ENCODE peak calls at places on chromosomes 6 and 20, in nine cellular contexts. One of them, this sample, is unnamed.

GRCh38 chr6:7101290-7101689 is 6.5 kb upstream of the RREB1 start:
- DNase-seq in body of pancreas: no peak
- DNase-seq in keratinocyte: no peak
- DNase-seq in coronary artery: no peak
- DNase-seq in small intestine: no peak
- DNase-seq in Panc1: no peak
- DNase-seq in upper lobe of right lung: no peak
- DNase-seq in substantia nigra: no peak
- DNase-seq in PC-3: no peak
- DNase-seq in this sample: no peak

GRCh38 chr6:816510-817084 is 123.7 kb upstream of the EXOC2 start:
- DNase-seq in PC-3: no peak
- DNase-seq in body of pancreas: no peak
- DNase-seq in keratinocyte: no peak
- DNase-seq in coronary artery: no peak
- DNase-seq in upper lobe of right lung: no peak
- DNase-seq in Panc1: no peak
- DNase-seq in small intestine: no peak
- DNase-seq in substantia nigra: no peak
- DNase-seq in this sample: no peak

GRCh38 chr6:136607204-136607931 is 57.1 kb upstream of the MAP7 start:
- DNase-seq in substantia nigra: no peak
- DNase-seq in PC-3: peak
- DNase-seq in upper lobe of right lung: no peak
- DNase-seq in Panc1: peak
- DNase-seq in coronary artery: no peak
- DNase-seq in keratinocyte: no peak
- DNase-seq in body of pancreas: no peak
- DNase-seq in small intestine: peak
- DNase-seq in this sample: no peak

GRCh38 chr6:11232968-11233626 is 629 bp upstream of the NEDD9 start:
- DNase-seq in Panc1: no peak
- DNase-seq in body of pancreas: peak
- DNase-seq in keratinocyte: no peak
- DNase-seq in upper lobe of right lung: no peak
- DNase-seq in coronary artery: no peak
- DNase-seq in PC-3: peak
- DNase-seq in substantia nigra: no peak
- DNase-seq in small intestine: no peak
- DNase-seq in this sample: no peak

GRCh38 chr6:98843274-98844243 is 9.2 kb downstream of the POU3F2 start:
- DNase-seq in substantia nigra: no peak
- DNase-seq in small intestine: no peak
- DNase-seq in coronary artery: no peak
- DNase-seq in PC-3: no peak
- DNase-seq in Panc1: no peak
- DNase-seq in upper lobe of right lung: no peak
- DNase-seq in keratinocyte: no peak
- DNase-seq in body of pancreas: no peak
- DNase-seq in this sample: no peak

GRCh38 chr6:56683882-56684281 is 41.2 kb upstream of the DST start:
- DNase-seq in upper lobe of right lung: no peak
- DNase-seq in coronary artery: peak
- DNase-seq in small intestine: peak
- DNase-seq in PC-3: peak
- DNase-seq in keratinocyte: no peak
- DNase-seq in substantia nigra: no peak
- DNase-seq in body of pancreas: no peak
- DNase-seq in Panc1: peak
- DNase-seq in this sample: no peak

GRCh38 chr6:129498950-129499870 is 210.8 kb downstream of the ARHGAP18 start:
- DNase-seq in PC-3: peak
- DNase-seq in Panc1: peak
- DNase-seq in upper lobe of right lung: no peak
- DNase-seq in body of pancreas: no peak
- DNase-seq in coronary artery: no peak
- DNase-seq in small intestine: peak
- DNase-seq in substantia nigra: no peak
- DNase-seq in keratinocyte: no peak
- DNase-seq in this sample: no peak

GRCh38 chr6:1316482-1317220 is 4.8 kb downstream of the FOXQ1 start:
- DNase-seq in PC-3: peak
- DNase-seq in Panc1: no peak
- DNase-seq in coronary artery: no peak
- DNase-seq in keratinocyte: no peak
- DNase-seq in upper lobe of right lung: peak
- DNase-seq in small intestine: peak
- DNase-seq in body of pancreas: peak
- DNase-seq in substantia nigra: no peak
- DNase-seq in this sample: no peak

GRCh38 chr6:48597951-48598350 is 487.0 kb upstream of the PTCHD4 start:
- DNase-seq in body of pancreas: no peak
- DNase-seq in keratinocyte: no peak
- DNase-seq in upper lobe of right lung: no peak
- DNase-seq in coronary artery: no peak
- DNase-seq in small intestine: no peak
- DNase-seq in Panc1: no peak
- DNase-seq in PC-3: no peak
- DNase-seq in substantia nigra: no peak
- DNase-seq in this sample: no peak

GRCh38 chr6:88972504-88973423 is 9.3 kb upstream of the RNGTT start:
- DNase-seq in Panc1: no peak
- DNase-seq in body of pancreas: no peak
- DNase-seq in PC-3: no peak
- DNase-seq in coronary artery: no peak
- DNase-seq in substantia nigra: no peak
- DNase-seq in upper lobe of right lung: no peak
- DNase-seq in keratinocyte: no peak
- DNase-seq in small intestine: peak
- DNase-seq in this sample: no peak

GRCh38 chr6:34852406-34853085 is 35.3 kb downstream of the TAF11 start:
- DNase-seq in keratinocyte: no peak
- DNase-seq in substantia nigra: no peak
- DNase-seq in body of pancreas: no peak
- DNase-seq in upper lobe of right lung: no peak
- DNase-seq in coronary artery: no peak
- DNase-seq in small intestine: no peak
- DNase-seq in PC-3: no peak
- DNase-seq in Panc1: no peak
- DNase-seq in this sample: no peak

GRCh38 chr6:45024610-45025009 is 303.5 kb upstream of the RUNX2 start:
- DNase-seq in small intestine: no peak
- DNase-seq in Panc1: no peak
- DNase-seq in substantia nigra: no peak
- DNase-seq in coronary artery: no peak
- DNase-seq in keratinocyte: no peak
- DNase-seq in upper lobe of right lung: no peak
- DNase-seq in PC-3: no peak
- DNase-seq in body of pancreas: no peak
- DNase-seq in this sample: no peak

GRCh38 chr6:165774903-165775608 is 112.0 kb upstream of the PDE10A start:
- DNase-seq in substantia nigra: no peak
- DNase-seq in upper lobe of right lung: no peak
- DNase-seq in body of pancreas: no peak
- DNase-seq in PC-3: no peak
- DNase-seq in small intestine: peak
- DNase-seq in keratinocyte: no peak
- DNase-seq in Panc1: no peak
- DNase-seq in coronary artery: no peak
- DNase-seq in this sample: no peak

GRCh38 chr6:116557863-116558262 is 4.3 kb downstream of the CALHM4 start:
- DNase-seq in substantia nigra: no peak
- DNase-seq in keratinocyte: peak
- DNase-seq in PC-3: peak
- DNase-seq in body of pancreas: no peak
- DNase-seq in small intestine: peak
- DNase-seq in Panc1: peak
- DNase-seq in upper lobe of right lung: no peak
- DNase-seq in coronary artery: no peak
- DNase-seq in this sample: no peak

GRCh38 chr6:111918825-111919224 is 45.6 kb upstream of the FYN start:
- DNase-seq in PC-3: no peak
- DNase-seq in small intestine: no peak
- DNase-seq in keratinocyte: no peak
- DNase-seq in coronary artery: no peak
- DNase-seq in body of pancreas: no peak
- DNase-seq in Panc1: no peak
- DNase-seq in substantia nigra: no peak
- DNase-seq in upper lobe of right lung: no peak
- DNase-seq in this sample: no peak

GRCh38 chr6:43648248-43648647 is 3.4 kb downstream of the RSPH9 start:
- DNase-seq in substantia nigra: no peak
- DNase-seq in Panc1: no peak
- DNase-seq in small intestine: no peak
- DNase-seq in PC-3: no peak
- DNase-seq in keratinocyte: no peak
- DNase-seq in upper lobe of right lung: no peak
- DNase-seq in coronary artery: no peak
- DNase-seq in body of pancreas: no peak
- DNase-seq in this sample: no peak

GRCh38 chr20:62727584-62728027 is 19.0 kb downstream of the NTSR1 start:
- DNase-seq in body of pancreas: no peak
- DNase-seq in substantia nigra: no peak
- DNase-seq in Panc1: no peak
- DNase-seq in PC-3: no peak
- DNase-seq in keratinocyte: no peak
- DNase-seq in small intestine: no peak
- DNase-seq in upper lobe of right lung: no peak
- DNase-seq in coronary artery: no peak
- DNase-seq in this sample: no peak

GRCh38 chr20:47360489-47361267 is 4.2 kb upstream of the ZMYND8 start:
- DNase-seq in coronary artery: peak
- DNase-seq in body of pancreas: peak
- DNase-seq in upper lobe of right lung: peak
- DNase-seq in keratinocyte: no peak
- DNase-seq in PC-3: peak
- DNase-seq in Panc1: no peak
- DNase-seq in substantia nigra: peak
- DNase-seq in small intestine: peak
- DNase-seq in this sample: no peak

GRCh38 chr20:6026051-6026450 is 27.8 kb downstream of the LRRN4 start:
- DNase-seq in Panc1: no peak
- DNase-seq in substantia nigra: no peak
- DNase-seq in coronary artery: no peak
- DNase-seq in keratinocyte: no peak
- DNase-seq in upper lobe of right lung: no peak
- DNase-seq in body of pancreas: no peak
- DNase-seq in small intestine: no peak
- DNase-seq in PC-3: peak
- DNase-seq in this sample: no peak
- H3K27ac ChIP-seq in Panc1: no peak
- H3K27ac ChIP-seq in substantia nigra: no peak
- H3K27ac ChIP-seq in coronary artery: no peak
- H3K27ac ChIP-seq in keratinocyte: no peak
- H3K27ac ChIP-seq in upper lobe of right lung: no peak
- H3K27ac ChIP-seq in body of pancreas: no peak
- H3K27ac ChIP-seq in small intestine: no peak
- H3K27ac ChIP-seq in PC-3: peak
- H3K27ac ChIP-seq in this sample: no peak

GRCh38 chr6:25456656-25457055 is 177.5 kb downstream of the CARMIL1 start:
- DNase-seq in PC-3: no peak
- DNase-seq in coronary artery: no peak
- DNase-seq in keratinocyte: no peak
- DNase-seq in small intestine: no peak
- DNase-seq in substantia nigra: no peak
- DNase-seq in Panc1: no peak
- DNase-seq in upper lobe of right lung: no peak
- DNase-seq in body of pancreas: no peak
- DNase-seq in this sample: no peak
- H3K27ac ChIP-seq in PC-3: no peak
- H3K27ac ChIP-seq in coronary artery: no peak
- H3K27ac ChIP-seq in keratinocyte: no peak
- H3K27ac ChIP-seq in small intestine: no peak
- H3K27ac ChIP-seq in substantia nigra: no peak
- H3K27ac ChIP-seq in Panc1: no peak
- H3K27ac ChIP-seq in upper lobe of right lung: no peak
- H3K27ac ChIP-seq in body of pancreas: no peak
- H3K27ac ChIP-seq in this sample: no peak

DNA sequence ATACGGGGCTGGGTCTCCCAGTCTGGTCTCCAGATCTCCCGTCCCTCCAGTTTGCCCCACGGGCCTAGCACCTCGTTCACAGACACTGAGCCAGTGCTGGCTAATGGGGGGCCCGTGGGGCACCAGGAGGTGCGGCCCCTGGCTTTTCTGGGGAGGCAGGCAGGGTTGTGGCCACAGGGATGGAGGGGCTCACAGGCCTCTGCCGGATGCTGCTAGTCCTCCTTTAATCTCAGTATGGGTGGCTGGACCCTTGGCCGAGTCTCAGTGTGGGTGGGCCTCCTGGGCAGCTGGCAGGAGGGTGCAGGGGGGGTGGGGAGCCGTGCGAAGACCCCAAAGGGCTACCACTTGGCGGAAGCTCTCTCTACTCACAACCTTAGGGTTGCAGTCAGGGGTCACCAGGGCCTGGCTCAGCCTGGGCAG is 1.6 kb upstream of the SOX18 start:
- DNase-seq in substantia nigra: no peak
- DNase-seq in Panc1: no peak
- DNase-seq in body of pancreas: no peak
- DNase-seq in keratinocyte: no peak
- DNase-seq in small intestine: no peak
- DNase-seq in PC-3: no peak
- DNase-seq in coronary artery: no peak
- DNase-seq in upper lobe of right lung: no peak
- DNase-seq in this sample: no peak
- H3K27ac ChIP-seq in substantia nigra: no peak
- H3K27ac ChIP-seq in Panc1: peak
- H3K27ac ChIP-seq in body of pancreas: peak
- H3K27ac ChIP-seq in keratinocyte: no peak
- H3K27ac ChIP-seq in small intestine: peak
- H3K27ac ChIP-seq in PC-3: no peak
- H3K27ac ChIP-seq in coronary artery: peak
- H3K27ac ChIP-seq in upper lobe of right lung: peak
- H3K27ac ChIP-seq in this sample: no peak

GRCh38 chr20:50116368-50116999 is 3.5 kb upstream of the UBE2V1 start:
- DNase-seq in small intestine: no peak
- DNase-seq in upper lobe of right lung: no peak
- DNase-seq in substantia nigra: no peak
- DNase-seq in keratinocyte: no peak
- DNase-seq in coronary artery: no peak
- DNase-seq in Panc1: no peak
- DNase-seq in PC-3: no peak
- DNase-seq in body of pancreas: no peak
- DNase-seq in this sample: no peak
- H3K27ac ChIP-seq in small intestine: peak
- H3K27ac ChIP-seq in upper lobe of right lung: peak
- H3K27ac ChIP-seq in substantia nigra: peak
- H3K27ac ChIP-seq in keratinocyte: peak
- H3K27ac ChIP-seq in coronary artery: peak
- H3K27ac ChIP-seq in Panc1: peak
- H3K27ac ChIP-seq in PC-3: no peak
- H3K27ac ChIP-seq in body of pancreas: peak
- H3K27ac ChIP-seq in this sample: no peak

DNA sequence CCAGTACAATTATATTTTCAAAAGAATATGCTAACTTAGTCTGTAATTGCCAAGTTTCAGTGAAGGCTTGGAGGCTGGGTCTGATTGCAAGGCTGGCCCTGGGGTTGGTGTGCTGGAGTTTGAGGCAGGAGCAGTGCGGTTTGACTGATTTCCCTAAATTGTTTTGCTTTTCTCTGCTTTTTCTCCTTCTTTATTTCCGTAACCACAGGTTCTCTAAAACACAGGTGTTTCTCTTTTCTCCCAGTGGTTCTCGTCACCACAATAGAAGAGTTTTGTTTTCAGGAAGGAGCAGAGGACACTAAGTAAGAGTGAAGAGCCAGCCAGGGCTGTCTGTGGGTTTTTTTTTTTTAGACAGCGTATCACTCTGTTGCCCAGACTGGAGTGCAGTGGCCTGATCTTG is 8.2 kb upstream of the SNX9 start:
- DNase-seq in upper lobe of right lung: no peak
- DNase-seq in Panc1: no peak
- DNase-seq in coronary artery: no peak
- DNase-seq in body of pancreas: no peak
- DNase-seq in substantia nigra: no peak
- DNase-seq in keratinocyte: no peak
- DNase-seq in PC-3: no peak
- DNase-seq in small intestine: no peak
- DNase-seq in this sample: no peak
- H3K27ac ChIP-seq in upper lobe of right lung: no peak
- H3K27ac ChIP-seq in Panc1: no peak
- H3K27ac ChIP-seq in coronary artery: peak
- H3K27ac ChIP-seq in body of pancreas: no peak
- H3K27ac ChIP-seq in substantia nigra: no peak
- H3K27ac ChIP-seq in keratinocyte: no peak
- H3K27ac ChIP-seq in PC-3: no peak
- H3K27ac ChIP-seq in small intestine: no peak
- H3K27ac ChIP-seq in this sample: no peak